ENCODE peak calls at places on chromosomes 5 and 9, in five cellular contexts. One of them, this sample, is unnamed.
A peak's percentile ranks its signal among the peaks of the same experiment; 100 is the strongest.

GRCh38 chr9:121736147-121736721 is 84.8 kb downstream of the DAB2IP start:
- DNase-seq in GM12878: no peak
- DNase-seq in K562: no peak
- DNase-seq in HepG2: no peak
- DNase-seq in H1: no peak
- DNase-seq in this sample: no peak

GRCh38 chr5:177077335-177077734 is 9.4 kb upstream of the FGFR4 start:
- DNase-seq in K562: no peak
- DNase-seq in GM12878: no peak
- DNase-seq in HepG2: no peak
- DNase-seq in H1: no peak
- DNase-seq in this sample: no peak

GRCh38 chr5:168992687-168993086 is 308.3 kb downstream of the SLIT3 start:
- DNase-seq in K562: peak; percentile 3
- DNase-seq in GM12878: no peak
- DNase-seq in HepG2: peak; percentile 16
- DNase-seq in H1: no peak
- DNase-seq in this sample: peak; percentile 22

GRCh38 chr5:178080618-178081410 is 32.5 kb upstream of the N4BP3 start:
- DNase-seq in K562: no peak
- DNase-seq in GM12878: no peak
- DNase-seq in H1: no peak
- DNase-seq in HepG2: no peak
- DNase-seq in this sample: no peak

GRCh38 chr5:16754621-16755020 is 137.8 kb upstream of the RETREG1 start:
- DNase-seq in K562: no peak
- DNase-seq in HepG2: no peak
- DNase-seq in H1: no peak
- DNase-seq in GM12878: no peak
- DNase-seq in this sample: no peak

GRCh38 chr9:15390200-15390599 is 32.5 kb upstream of the SNAPC3 start:
- DNase-seq in HepG2: no peak
- DNase-seq in H1: no peak
- DNase-seq in K562: no peak
- DNase-seq in GM12878: no peak
- DNase-seq in this sample: no peak

GRCh38 chr9:89996717-89997116 is 391.9 kb downstream of the GADD45G start:
- DNase-seq in H1: no peak
- DNase-seq in HepG2: peak; percentile 24
- DNase-seq in K562: no peak
- DNase-seq in GM12878: no peak
- DNase-seq in this sample: no peak

GRCh38 chr5:168654225-168654624 is 75.1 kb upstream of the PANK3 start:
- DNase-seq in HepG2: no peak
- DNase-seq in H1: no peak
- DNase-seq in GM12878: no peak
- DNase-seq in K562: no peak
- DNase-seq in this sample: no peak

GRCh38 chr5:178667109-178667508 is 40.3 kb upstream of the CLK4 start:
- DNase-seq in K562: peak; percentile 7
- DNase-seq in H1: no peak
- DNase-seq in GM12878: no peak
- DNase-seq in HepG2: no peak
- DNase-seq in this sample: no peak

GRCh38 chr5:141402553-141403328 is at the start of gene PCDHGA9:
- DNase-seq in GM12878: no peak
- DNase-seq in K562: peak; percentile 38
- DNase-seq in HepG2: no peak
- DNase-seq in H1: no peak
- DNase-seq in this sample: peak; percentile 7

GRCh38 chr5:76083555-76084495 is 642 bp downstream of the SV2C start:
- DNase-seq in K562: no peak
- DNase-seq in GM12878: no peak
- DNase-seq in H1: no peak
- DNase-seq in HepG2: no peak
- DNase-seq in this sample: no peak

GRCh38 chr9:114385412-114386181 is 2.2 kb downstream of the AKNA start:
- DNase-seq in HepG2: peak; percentile 54
- DNase-seq in H1: no peak
- DNase-seq in GM12878: peak; percentile 97
- DNase-seq in K562: no peak
- DNase-seq in this sample: peak; percentile 35

GRCh38 chr5:61620660-61621650 is 288.9 kb downstream of the ZSWIM6 start:
- DNase-seq in H1: no peak
- DNase-seq in K562: no peak
- DNase-seq in GM12878: no peak
- DNase-seq in HepG2: no peak
- DNase-seq in this sample: no peak

GRCh38 chr5:74326571-74327338 is 313.8 kb downstream of the ENC1 start:
- DNase-seq in HepG2: peak; percentile 51
- DNase-seq in K562: peak; percentile 79
- DNase-seq in GM12878: peak; percentile 92
- DNase-seq in H1: no peak
- DNase-seq in this sample: peak; percentile 87

GRCh38 chr9:99340281-99340680 is 118.2 kb downstream of the SEC61B start:
- DNase-seq in GM12878: no peak
- DNase-seq in K562: no peak
- DNase-seq in H1: no peak
- DNase-seq in HepG2: no peak
- DNase-seq in this sample: no peak

GRCh38 chr5:141758316-141758965 is 76.4 kb upstream of the ARAP3 start:
- DNase-seq in GM12878: no peak
- DNase-seq in HepG2: no peak
- DNase-seq in K562: no peak
- DNase-seq in H1: no peak
- DNase-seq in this sample: no peak

GRCh38 chr9:130660683-130661460 is 3.5 kb upstream of the PRDM12 start:
- DNase-seq in H1: no peak
- DNase-seq in HepG2: no peak
- DNase-seq in K562: no peak
- DNase-seq in GM12878: no peak
- DNase-seq in this sample: no peak

GRCh38 chr5:9898319-9898718 is 268.2 kb upstream of the TAS2R1 start:
- DNase-seq in GM12878: no peak
- DNase-seq in HepG2: peak; percentile 5
- DNase-seq in H1: no peak
- DNase-seq in K562: peak; percentile 7
- DNase-seq in this sample: peak; percentile 8

GRCh38 chr5:875931-876330 is 16.7 kb downstream of the BRD9 start:
- DNase-seq in HepG2: no peak
- DNase-seq in H1: no peak
- DNase-seq in GM12878: no peak
- DNase-seq in K562: no peak
- DNase-seq in this sample: no peak

GRCh38 chr5:132876020-132876759 is 2.7 kb downstream of the LEAP2 start:
- DNase-seq in HepG2: no peak
- DNase-seq in GM12878: no peak
- DNase-seq in H1: no peak
- DNase-seq in K562: no peak
- DNase-seq in this sample: no peak

GRCh38 chr5:136094189-136094912 is 38.3 kb upstream of the SMAD5 start:
- DNase-seq in HepG2: peak; percentile 88
- DNase-seq in K562: no peak
- DNase-seq in H1: no peak
- DNase-seq in GM12878: no peak
- DNase-seq in this sample: no peak

GRCh38 chr9:130946778-130947617 is 8.0 kb upstream of the FIBCD1 start:
- DNase-seq in H1: no peak
- DNase-seq in K562: peak; percentile 70
- DNase-seq in GM12878: no peak
- DNase-seq in HepG2: no peak
- DNase-seq in this sample: peak; percentile 43

GRCh38 chr9:134061688-134062371 is 6.0 kb downstream of the BRD3 start:
- DNase-seq in GM12878: no peak
- DNase-seq in H1: no peak
- DNase-seq in HepG2: no peak
- DNase-seq in K562: no peak
- DNase-seq in this sample: no peak

GRCh38 chr9:136882109-136882946 is 4.0 kb upstream of the TRAF2 start:
- DNase-seq in H1: no peak
- DNase-seq in K562: peak; percentile 87
- DNase-seq in HepG2: peak; percentile 94
- DNase-seq in GM12878: peak; percentile 73
- DNase-seq in this sample: peak; percentile 56

GRCh38 chr5:158943057-158943456 is 156.7 kb downstream of the EBF1 start:
- DNase-seq in HepG2: peak; percentile 18
- DNase-seq in K562: no peak
- DNase-seq in H1: no peak
- DNase-seq in GM12878: no peak
- DNase-seq in this sample: peak; percentile 16

GRCh38 chr9:18124760-18125159 is 349.2 kb upstream of the ADAMTSL1 start:
- DNase-seq in GM12878: no peak
- DNase-seq in HepG2: no peak
- DNase-seq in H1: no peak
- DNase-seq in K562: no peak
- DNase-seq in this sample: no peak

GRCh38 chr5:10689391-10690081 is 71.5 kb downstream of the DAP start:
- DNase-seq in GM12878: no peak
- DNase-seq in K562: peak; percentile 71
- DNase-seq in HepG2: no peak
- DNase-seq in H1: no peak
- DNase-seq in this sample: no peak

GRCh38 chr5:160846642-160847041 is 5.4 kb downstream of the ATP10B start:
- DNase-seq in HepG2: no peak
- DNase-seq in K562: no peak
- DNase-seq in GM12878: no peak
- DNase-seq in H1: no peak
- DNase-seq in this sample: no peak

GRCh38 chr5:123906698-123907295 is 394.8 kb downstream of the CSNK1G3 start:
- DNase-seq in GM12878: no peak
- DNase-seq in H1: no peak
- DNase-seq in K562: no peak
- DNase-seq in HepG2: no peak
- DNase-seq in this sample: no peak

GRCh38 chr5:67512758-67513157 is 316.2 kb upstream of the CD180 start:
- DNase-seq in K562: no peak
- DNase-seq in HepG2: no peak
- DNase-seq in H1: no peak
- DNase-seq in GM12878: no peak
- DNase-seq in this sample: no peak

GRCh38 chr5:76807296-76807695 is 11.5 kb upstream of the F2RL1 start:
- DNase-seq in GM12878: no peak
- DNase-seq in HepG2: peak; percentile 36
- DNase-seq in K562: no peak
- DNase-seq in H1: no peak
- DNase-seq in this sample: no peak

GRCh38 chr9:100170556-100170955 is 71.5 kb downstream of the INVS start:
- DNase-seq in HepG2: no peak
- DNase-seq in H1: no peak
- DNase-seq in K562: no peak
- DNase-seq in GM12878: no peak
- DNase-seq in this sample: no peak

GRCh38 chr5:125410501-125411162 is 664.2 kb upstream of the ZNF608 start:
- DNase-seq in K562: no peak
- DNase-seq in HepG2: no peak
- DNase-seq in H1: no peak
- DNase-seq in GM12878: no peak
- DNase-seq in this sample: no peak

GRCh38 chr5:73777192-73777591 is 151.2 kb downstream of the ARHGEF28 start:
- DNase-seq in K562: no peak
- DNase-seq in GM12878: no peak
- DNase-seq in HepG2: no peak
- DNase-seq in H1: no peak
- DNase-seq in this sample: no peak

GRCh38 chr5:93721511-93721910 is 19.9 kb downstream of the POU5F2 start:
- DNase-seq in HepG2: peak; percentile 4
- DNase-seq in K562: no peak
- DNase-seq in GM12878: no peak
- DNase-seq in H1: no peak
- DNase-seq in this sample: no peak

GRCh38 chr9:27548055-27548741 is 18.6 kb upstream of the MOB3B start:
- DNase-seq in HepG2: no peak
- DNase-seq in GM12878: no peak
- DNase-seq in H1: no peak
- DNase-seq in K562: peak; percentile 9
- DNase-seq in this sample: peak; percentile 19
- TF ChIP-seq SIN3A in HepG2: no peak
- TF ChIP-seq SIN3A in GM12878: no peak
- TF ChIP-seq SIN3A in H1: no peak
- TF ChIP-seq SIN3A in K562: no peak
- TF ChIP-seq SIN3A in this sample: no peak

DNA sequence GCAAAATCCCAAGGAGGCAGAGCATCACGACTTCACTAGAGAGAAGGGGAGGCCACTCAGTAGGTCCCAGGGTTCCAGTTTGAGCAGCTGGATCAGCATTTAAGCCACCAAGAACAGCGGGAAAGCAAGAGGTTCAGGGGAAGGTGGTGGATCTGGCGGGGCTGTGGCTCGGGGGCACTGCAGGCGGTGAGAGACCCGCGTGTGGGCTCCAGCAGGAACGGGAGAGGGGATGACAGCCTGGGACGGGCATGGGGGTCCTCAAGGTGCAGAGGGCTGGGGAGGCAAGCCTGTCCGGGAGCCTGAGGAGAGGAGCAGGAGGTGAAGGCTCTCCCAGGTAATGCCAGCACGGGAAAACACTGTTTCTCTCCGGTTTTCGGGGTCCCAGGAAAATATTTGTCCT is 123.6 kb downstream of the IRX2 start:
- DNase-seq in H1: no peak
- DNase-seq in K562: no peak
- DNase-seq in GM12878: no peak
- DNase-seq in HepG2: no peak
- DNase-seq in this sample: no peak
- H3K27me3 ChIP-seq in H1: no peaks in the 10 kb centered on the region
- H3K27me3 ChIP-seq in K562: peaks cover 17% of the 10 kb centered on the region
- H3K27me3 ChIP-seq in GM12878: no peaks in the 10 kb centered on the region
- H3K27me3 ChIP-seq in HepG2: peaks cover 3% of the 10 kb centered on the region
- H3K27me3 ChIP-seq in this sample: no peaks in the 10 kb centered on the region

GRCh38 chr9:127878652-127879377 is 1.3 kb upstream of the AK1 start:
- DNase-seq in HepG2: no peak
- DNase-seq in K562: no peak
- DNase-seq in H1: no peak
- DNase-seq in GM12878: no peak
- DNase-seq in this sample: no peak

GRCh38 chr9:127877566-127877998 is at the start of gene AK1:
- DNase-seq in HepG2: no peak
- DNase-seq in K562: peak; percentile 79
- DNase-seq in H1: no peak
- DNase-seq in GM12878: no peak
- DNase-seq in this sample: no peak

GRCh38 chr9:127876026-127876763 is 1.3 kb downstream of the AK1 start:
- DNase-seq in GM12878: no peak
- DNase-seq in K562: no peak
- DNase-seq in HepG2: no peak
- DNase-seq in H1: no peak
- DNase-seq in this sample: no peak

GRCh38 chr9:127876764-127877562 is 512 bp downstream of the AK1 start:
- DNase-seq in GM12878: no peak
- DNase-seq in K562: no peak
- DNase-seq in HepG2: no peak
- DNase-seq in H1: no peak
- DNase-seq in this sample: no peak

GRCh38 chr9:127878001-127878651 is 651 bp upstream of the AK1 start:
- DNase-seq in HepG2: no peak
- DNase-seq in GM12878: no peak
- DNase-seq in K562: peak; percentile 69
- DNase-seq in H1: no peak
- DNase-seq in this sample: no peak
- TF ChIP-seq POLR2A in HepG2: no peak
- TF ChIP-seq POLR2A in GM12878: no peak
- TF ChIP-seq POLR2A in K562: no peak
- TF ChIP-seq POLR2A in H1: no peak
- TF ChIP-seq POLR2A in this sample: no peak

GRCh38 chr9:12748016-12748415 is 26.8 kb upstream of the LURAP1L start:
- DNase-seq in GM12878: no peak
- DNase-seq in H1: no peak
- DNase-seq in K562: no peak
- DNase-seq in HepG2: no peak
- DNase-seq in this sample: no peak
- TF ChIP-seq SIN3A in GM12878: no peak
- TF ChIP-seq SIN3A in H1: no peak
- TF ChIP-seq SIN3A in K562: no peak
- TF ChIP-seq SIN3A in HepG2: no peak
- TF ChIP-seq SIN3A in this sample: no peak